ENCODE peak calls at places on chromosomes 16 and 17, in four cellular contexts. One of them, this sample, is unnamed.

GRCh38 chr16:17331991-17332390 is 138.8 kb downstream of the XYLT1 start:
- DNase-seq in K562: no peak
- DNase-seq in WTC11: no peak
- DNase-seq in HepG2: no peak
- DNase-seq in this sample: no peak

GRCh38 chr16:68149596-68149995 is 64.4 kb downstream of the NFATC3 start:
- DNase-seq in K562: no peak
- DNase-seq in WTC11: no peak
- DNase-seq in HepG2: no peak
- DNase-seq in this sample: no peak

GRCh38 chr16:26382607-26383006 is 684.1 kb upstream of the C16orf82 start:
- DNase-seq in K562: no peak
- DNase-seq in HepG2: no peak
- DNase-seq in WTC11: no peak
- DNase-seq in this sample: no peak

GRCh38 chr16:2156025-2156848 is 655 bp downstream of the TRAF7 start:
- DNase-seq in WTC11: no peak
- DNase-seq in HepG2: peak
- DNase-seq in K562: peak
- DNase-seq in this sample: no peak

GRCh38 chr17:9339958-9340357 is 235.7 kb downstream of the STX8 start:
- DNase-seq in K562: no peak
- DNase-seq in WTC11: no peak
- DNase-seq in HepG2: no peak
- DNase-seq in this sample: no peak

GRCh38 chr17:58666858-58667267 is 25.0 kb downstream of the TEX14 start:
- DNase-seq in WTC11: no peak
- DNase-seq in K562: peak
- DNase-seq in HepG2: no peak
- DNase-seq in this sample: no peak

GRCh38 chr16:88650749-88651275 is at the start of gene CYBA:
- DNase-seq in K562: peak
- DNase-seq in WTC11: peak
- DNase-seq in HepG2: peak
- DNase-seq in this sample: peak

GRCh38 chr16:52069866-52070265 is 477.1 kb downstream of the TOX3 start:
- DNase-seq in WTC11: no peak
- DNase-seq in HepG2: peak
- DNase-seq in K562: no peak
- DNase-seq in this sample: peak

GRCh38 chr16:5000573-5001001 is 33.1 kb downstream of the NAGPA start:
- DNase-seq in HepG2: no peak
- DNase-seq in K562: no peak
- DNase-seq in WTC11: no peak
- DNase-seq in this sample: no peak

GRCh38 chr16:84332975-84333684 is 35.2 kb upstream of the ATP2C2 start:
- DNase-seq in HepG2: no peak
- DNase-seq in K562: no peak
- DNase-seq in WTC11: no peak
- DNase-seq in this sample: no peak

GRCh38 chr17:39679521-39680192 is 8.2 kb downstream of the PGAP3 start:
- DNase-seq in WTC11: no peak
- DNase-seq in K562: no peak
- DNase-seq in HepG2: no peak
- DNase-seq in this sample: no peak

GRCh38 chr17:7857724-7858486 is at the start of gene CYB5D1:
- DNase-seq in HepG2: peak
- DNase-seq in WTC11: peak
- DNase-seq in K562: peak
- DNase-seq in this sample: peak

GRCh38 chr16:14553447-14553846 is 76.6 kb downstream of the PARN start:
- DNase-seq in HepG2: no peak
- DNase-seq in WTC11: no peak
- DNase-seq in K562: no peak
- DNase-seq in this sample: no peak

GRCh38 chr17:41392278-41392677 is 5.1 kb downstream of the KRT31 start:
- DNase-seq in WTC11: no peak
- DNase-seq in HepG2: no peak
- DNase-seq in K562: no peak
- DNase-seq in this sample: no peak

GRCh38 chr17:62980842-62981241 is 14.8 kb downstream of the TANC2 start:
- DNase-seq in WTC11: no peak
- DNase-seq in HepG2: no peak
- DNase-seq in K562: no peak
- DNase-seq in this sample: no peak

GRCh38 chr17:19703106-19703775 is 13.1 kb downstream of the SLC47A2 start:
- DNase-seq in K562: no peak
- DNase-seq in HepG2: no peak
- DNase-seq in WTC11: no peak
- DNase-seq in this sample: peak

GRCh38 chr16:81214745-81215166 is 23.7 kb upstream of the BCO1 start:
- DNase-seq in K562: peak
- DNase-seq in HepG2: peak
- DNase-seq in WTC11: peak
- DNase-seq in this sample: peak

GRCh38 chr17:8005951-8006730 is 3.7 kb downstream of the GUCY2D start:
- DNase-seq in K562: peak
- DNase-seq in HepG2: no peak
- DNase-seq in WTC11: no peak
- DNase-seq in this sample: no peak

GRCh38 chr17:18916816-18917496 is 35.0 kb upstream of the SLC5A10 start:
- DNase-seq in K562: no peak
- DNase-seq in HepG2: no peak
- DNase-seq in WTC11: no peak
- DNase-seq in this sample: no peak

GRCh38 chr16:10390330-10390729 is 4.5 kb downstream of the ATF7IP2 start:
- DNase-seq in HepG2: no peak
- DNase-seq in K562: no peak
- DNase-seq in WTC11: no peak
- DNase-seq in this sample: no peak

DNA sequence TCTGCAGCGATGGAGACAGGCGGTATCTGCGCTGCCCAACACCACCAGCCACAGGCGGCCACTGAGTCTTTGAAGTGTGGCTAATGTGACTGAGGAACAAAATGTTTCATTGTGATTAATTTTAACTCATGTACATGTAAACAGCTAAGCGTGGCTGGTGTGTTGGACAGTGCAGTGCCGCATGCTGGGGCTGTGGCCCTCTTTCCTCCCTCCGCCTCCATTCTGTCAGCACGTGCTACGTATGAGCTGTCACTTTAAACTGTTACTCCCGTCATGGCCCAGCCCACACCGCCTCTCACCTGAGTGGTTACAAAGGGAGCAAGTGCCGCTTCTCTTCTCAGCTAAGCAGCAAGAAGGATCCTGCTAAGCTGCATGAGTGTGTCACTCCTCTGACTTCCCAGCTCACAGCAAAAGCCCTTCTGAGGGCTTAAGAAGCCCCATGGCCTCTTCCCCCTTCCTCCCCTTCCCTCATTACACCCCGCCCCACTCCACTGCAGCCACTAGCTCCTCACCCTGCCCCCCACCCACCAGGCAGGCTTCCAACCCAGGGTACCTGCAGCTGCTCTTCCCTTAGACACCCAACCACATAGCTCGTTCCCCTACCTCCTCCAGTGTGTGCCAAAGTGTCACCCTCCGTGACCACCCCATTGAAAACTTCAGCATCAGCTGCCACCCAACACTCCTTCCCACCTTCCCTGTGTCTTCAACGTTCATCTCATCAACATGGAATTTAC is 15.0 kb downstream of the HASPIN start:
- DNase-seq in HepG2: no peak
- DNase-seq in K562: no peak
- DNase-seq in WTC11: no peak
- DNase-seq in this sample: no peak
- TF ChIP-seq ELF4 in HepG2: no peak
- TF ChIP-seq ELF4 in K562: no peak
- TF ChIP-seq ELF4 in WTC11: no peak
- TF ChIP-seq ELF4 in this sample: no peak

GRCh38 chr17:64492481-64493109 is 4.3 kb downstream of the POLG2 start:
- DNase-seq in WTC11: no peak
- DNase-seq in HepG2: no peak
- DNase-seq in K562: no peak
- DNase-seq in this sample: no peak
- TF ChIP-seq ELF4 in WTC11: no peak
- TF ChIP-seq ELF4 in HepG2: no peak
- TF ChIP-seq ELF4 in K562: no peak
- TF ChIP-seq ELF4 in this sample: no peak

GRCh38 chr17:50056961-50057330 is 1.0 kb downstream of the ITGA3 start:
- DNase-seq in WTC11: peak
- DNase-seq in HepG2: no peak
- DNase-seq in K562: no peak
- DNase-seq in this sample: no peak
- TF ChIP-seq ELF4 in WTC11: no peak
- TF ChIP-seq ELF4 in HepG2: no peak
- TF ChIP-seq ELF4 in K562: no peak
- TF ChIP-seq ELF4 in this sample: no peak

DNA sequence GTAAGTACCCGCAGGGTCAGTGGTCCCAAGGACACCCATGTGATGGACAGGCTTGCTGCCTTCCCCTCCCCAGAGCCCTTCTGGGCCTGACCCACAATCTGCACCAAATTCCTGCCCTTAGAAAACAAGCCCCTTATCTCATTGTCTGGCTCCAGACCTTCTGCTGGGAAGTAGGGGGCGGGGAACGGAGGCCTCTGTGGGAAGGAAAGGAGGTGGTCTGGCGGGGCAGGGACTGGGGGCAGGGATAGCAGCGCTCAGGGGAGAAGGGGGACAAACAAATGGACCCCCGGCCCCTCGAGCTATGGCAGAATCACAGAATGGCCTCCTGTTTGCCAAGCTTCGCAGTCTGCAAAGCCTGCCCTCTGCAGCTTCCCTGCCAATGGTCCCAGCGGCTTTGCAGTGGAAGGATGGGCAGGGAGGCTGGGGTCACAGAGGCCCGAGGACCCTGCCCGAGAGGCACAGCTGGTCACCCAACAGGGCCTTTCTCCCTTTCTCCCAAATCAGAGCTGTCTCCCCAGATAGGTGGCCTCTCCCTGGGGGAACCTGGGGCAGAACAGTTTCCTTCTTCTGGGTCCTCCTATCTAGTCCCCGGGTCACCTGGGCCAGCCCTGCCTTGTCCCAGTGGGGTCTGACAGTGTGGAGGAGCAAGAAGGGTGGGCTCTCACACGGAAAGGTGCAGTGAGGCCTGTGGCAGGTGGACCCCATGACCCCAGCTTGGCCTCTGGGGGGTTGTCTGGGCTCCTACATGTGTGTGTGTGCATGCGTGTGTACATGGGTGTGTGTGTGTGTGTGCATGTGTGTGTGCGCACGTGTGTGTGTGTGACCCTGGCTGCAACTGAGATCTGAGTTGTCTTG is 25.5 kb downstream of the TMEM235 start:
- DNase-seq in HepG2: no peak
- DNase-seq in WTC11: no peak
- DNase-seq in K562: peak
- DNase-seq in this sample: no peak
- TF ChIP-seq ELF4 in HepG2: no peak
- TF ChIP-seq ELF4 in WTC11: no peak
- TF ChIP-seq ELF4 in K562: peak
- TF ChIP-seq ELF4 in this sample: no peak

GRCh38 chr16:66714062-66714461 is 17.5 kb upstream of the CMTM4 start:
- DNase-seq in K562: no peak
- DNase-seq in WTC11: no peak
- DNase-seq in HepG2: no peak
- DNase-seq in this sample: no peak

GRCh38 chr16:66712512-66712911 is 16.0 kb upstream of the CMTM4 start:
- DNase-seq in WTC11: no peak
- DNase-seq in HepG2: no peak
- DNase-seq in K562: no peak
- DNase-seq in this sample: no peak

GRCh38 chr16:66714659-66715307 is 18.2 kb upstream of the CMTM4 start:
- DNase-seq in WTC11: no peak
- DNase-seq in HepG2: no peak
- DNase-seq in K562: no peak
- DNase-seq in this sample: no peak

GRCh38 chr16:66711581-66711980 is 15.0 kb upstream of the CMTM4 start:
- DNase-seq in K562: no peak
- DNase-seq in WTC11: no peak
- DNase-seq in HepG2: no peak
- DNase-seq in this sample: no peak

DNA sequence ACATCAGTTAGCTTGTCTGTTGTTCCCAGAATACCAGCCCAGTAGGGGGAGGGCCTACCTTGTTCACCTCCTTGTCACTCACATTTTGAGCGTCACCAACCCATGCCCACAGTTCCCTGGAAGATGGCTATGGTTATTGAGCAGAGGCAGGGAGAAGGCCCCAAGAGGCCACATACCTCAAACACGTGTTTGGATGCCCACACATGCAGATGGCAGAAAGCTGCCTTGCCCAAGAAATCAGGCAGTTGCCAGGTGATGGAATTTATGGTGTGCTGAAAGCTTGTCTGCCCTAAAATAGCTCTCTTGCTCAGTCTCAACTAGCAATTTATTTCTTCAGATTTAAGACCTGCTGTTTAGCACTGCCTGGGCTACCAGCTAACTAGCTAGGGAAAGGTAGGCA is 16.5 kb upstream of the CMTM4 start:
- DNase-seq in HepG2: no peak
- DNase-seq in K562: no peak
- DNase-seq in WTC11: no peak
- DNase-seq in this sample: no peak
- TF ChIP-seq ELF4 in HepG2: no peak
- TF ChIP-seq ELF4 in K562: no peak
- TF ChIP-seq ELF4 in WTC11: no peak
- TF ChIP-seq ELF4 in this sample: no peak

GRCh38 chr16:29815032-29815721 is 775 bp upstream of the PAGR1 start:
- DNase-seq in WTC11: peak
- DNase-seq in HepG2: no peak
- DNase-seq in K562: no peak
- DNase-seq in this sample: no peak
- TF ChIP-seq ELF4 in WTC11: no peak
- TF ChIP-seq ELF4 in HepG2: no peak
- TF ChIP-seq ELF4 in K562: no peak
- TF ChIP-seq ELF4 in this sample: no peak

GRCh38 chr17:83109793-83110645 is 30.6 kb downstream of the METRNL start:
- DNase-seq in K562: no peak
- DNase-seq in HepG2: peak
- DNase-seq in WTC11: no peak
- DNase-seq in this sample: no peak
- TF ChIP-seq ELF4 in K562: no peak
- TF ChIP-seq ELF4 in HepG2: no peak
- TF ChIP-seq ELF4 in WTC11: no peak
- TF ChIP-seq ELF4 in this sample: no peak